ENCODE peak calls at places on chromosomes 5 and 9, in ten cellular contexts. T, C, Q, E, U, Z, N, X, B and S are unnamed samples.

GRCh38 chr5:15604986-15605385 is 105.0 kb downstream of the FBXL7 start:
- DNase-seq in X (no peak), N (no peak), Q (no peak), Z (no peak), B (peak; percentile 73), C (no peak), U (no peak), T (no peak), E (no peak), S (no peak)

GRCh38 chr5:160978944-160979343 is 126.9 kb upstream of the ATP10B start:
- DNase-seq in T (no peak), N (no peak), E (no peak), C (no peak), B (no peak), Q (no peak), Z (no peak), X (no peak), U (no peak), S (no peak)

GRCh38 chr5:116861097-116861496 is 286.5 kb upstream of the SEMA6A start:
- DNase-seq in Q (no peak), B (no peak), X (no peak), E (no peak), N (no peak), Z (no peak), C (no peak), U (no peak), T (no peak), S (no peak)

GRCh38 chr9:126709241-126709640 is 95.5 kb downstream of the LMX1B start:
- DNase-seq in C (no peak), N (no peak), E (peak; percentile 28), T (no peak), U (no peak), B (no peak), Z (no peak), Q (no peak), X (peak; percentile 3), S (no peak)

GRCh38 chr5:41966706-41967105 is 41.6 kb downstream of the FBXO4 start:
- DNase-seq in Q (no peak), X (no peak), B (no peak), C (no peak), E (no peak), N (no peak), T (no peak), U (no peak), Z (no peak), S (no peak)

GRCh38 chr9:91360551-91361293 is 996 bp downstream of the AUH start:
- DNase-seq in T (no peak), C (no peak), Q (no peak), B (no peak), U (no peak), E (no peak), N (no peak), Z (no peak), X (no peak), S (no peak)

GRCh38 chr5:114249838-114250237 is 112.0 kb upstream of the KCNN2 start:
- DNase-seq in X (no peak), U (no peak), T (no peak), Z (no peak), E (no peak), B (no peak), Q (no peak), C (no peak), N (no peak), S (no peak)

GRCh38 chr5:143887302-143887638 is 75.3 kb downstream of the HMHB1 start:
- DNase-seq in T (no peak), N (no peak), C (no peak), B (peak; percentile 38), Z (peak; percentile 40), U (no peak), X (no peak), E (no peak), Q (peak; percentile 26), S (peak; percentile 62)

GRCh38 chr5:61307611-61308010 is 24.4 kb upstream of the ZSWIM6 start:
- DNase-seq in C (no peak), B (no peak), N (no peak), Z (no peak), U (no peak), Q (no peak), X (no peak), E (no peak), T (no peak), S (no peak)

GRCh38 chr5:61308699-61309098 is 23.4 kb upstream of the ZSWIM6 start:
- DNase-seq in E (no peak), C (no peak), U (no peak), N (no peak), Q (no peak), Z (no peak), T (no peak), X (no peak), B (no peak), S (no peak)

GRCh38 chr5:61304611-61305369 is 27.3 kb upstream of the ZSWIM6 start:
- DNase-seq in B (peak; percentile 88), X (peak; percentile 75), E (no peak), N (peak; percentile 54), T (no peak), U (peak; percentile 55), C (no peak), Z (no peak), Q (no peak), S (no peak)

GRCh38 chr5:61307196-61307590 is 24.9 kb upstream of the ZSWIM6 start:
- DNase-seq in X (no peak), Z (no peak), Q (no peak), C (no peak), E (no peak), U (no peak), T (no peak), N (no peak), B (no peak), S (no peak)

GRCh38 chr5:61306531-61307195 is 25.4 kb upstream of the ZSWIM6 start:
- DNase-seq in X (no peak), Z (no peak), U (no peak), N (no peak), B (peak; percentile 87), E (no peak), C (no peak), T (no peak), Q (no peak), S (no peak)
- H3K27ac ChIP-seq in X (no peak overlapping the region), Z (no peak overlapping the region), U (no peak overlapping the region), N (no peak overlapping the region), B (peak overlapping the region; percentile 43), E (no peak overlapping the region), C (no peak overlapping the region), T (no peak overlapping the region), Q (no peak overlapping the region), S (no peak overlapping the region)

GRCh38 chr5:142012792-142013388 is at the start of gene GNPDA1:
- DNase-seq in B (peak; percentile 53), C (peak; percentile 90), U (peak; percentile 49), E (peak; percentile 93), T (peak; percentile 61), Q (peak; percentile 79), X (peak; percentile 88), N (peak; percentile 90), Z (peak; percentile 83), S (peak; percentile 88)

GRCh38 chr5:142009886-142010285 is 2.9 kb downstream of the GNPDA1 start:
- DNase-seq in C (no peak), T (no peak), E (no peak), Q (no peak), U (no peak), B (no peak), Z (no peak), X (no peak), N (no peak), S (no peak)

GRCh38 chr5:142013734-142014495 is 1.1 kb upstream of the GNPDA1 start:
- DNase-seq in Z (peak; percentile 39), E (peak; percentile 77), X (no peak), C (no peak), Q (peak; percentile 75), N (peak; percentile 85), T (no peak), B (no peak), U (no peak), S (peak; percentile 61)

GRCh38 chr5:142011572-142012185 is 1.1 kb downstream of the GNPDA1 start:
- DNase-seq in C (no peak), N (no peak), Z (no peak), E (no peak), U (no peak), Q (no peak), T (no peak), X (no peak), B (no peak), S (no peak)

DNA sequence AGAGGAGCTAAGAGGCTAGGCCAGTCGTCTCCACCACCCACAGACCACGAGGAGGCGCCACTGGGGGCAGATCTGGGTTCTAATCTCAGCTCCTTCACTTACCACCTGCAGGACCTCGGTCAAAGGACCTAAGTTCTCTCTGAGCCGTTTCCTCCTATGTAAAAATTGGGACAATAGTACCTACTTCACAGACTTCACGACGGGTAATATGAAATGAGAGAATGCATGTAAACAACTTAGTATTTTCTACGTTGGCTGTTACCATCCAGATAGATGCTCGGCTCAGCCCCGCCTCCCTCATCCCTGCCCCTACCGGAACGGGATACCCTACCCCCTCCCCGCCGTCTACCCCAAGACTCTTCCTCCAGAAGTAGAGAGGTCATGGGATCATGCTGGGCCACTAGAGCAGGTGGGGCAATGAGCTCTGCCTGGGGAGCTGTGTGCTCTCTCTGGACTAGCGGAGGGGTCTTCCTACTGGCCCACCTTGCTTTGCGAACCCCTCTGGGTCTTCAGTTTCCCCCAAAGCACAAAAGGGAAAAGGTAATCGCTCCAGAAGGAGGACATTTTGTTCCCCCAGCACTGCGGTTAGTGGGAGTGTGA is 541 bp downstream of the GNPDA1 start:
- DNase-seq in U (peak; percentile 48), E (peak; percentile 74), X (peak; percentile 43), T (peak; percentile 54), C (no peak), Q (peak; percentile 62), B (no peak), Z (peak; percentile 58), N (peak; percentile 60), S (peak; percentile 61)
- TF ChIP-seq CTCF in U (peak; percentile 74), E (peak; percentile 19), X (peak; percentile 12), T (peak; percentile 23), C (no peak), Q (peak; percentile 40), B (peak; percentile 72), Z (peak; percentile 40), N (peak; percentile 36), S (no peak)

GRCh38 chr5:53100606-53101005 is 9.0 kb downstream of the MOCS2 start:
- DNase-seq in U (no peak), E (no peak), N (no peak), Z (no peak), Q (no peak), C (no peak), B (no peak), T (no peak), X (no peak), S (no peak)
- H3K4me3 ChIP-seq in U (no peak overlapping the region), E (no peak overlapping the region), N (no peak overlapping the region), Z (no peak overlapping the region), Q (no peak overlapping the region), C (no peak overlapping the region), B (no peak overlapping the region), T (no peak overlapping the region), X (no peak overlapping the region), S (no peak overlapping the region)

GRCh38 chr5:177433658-177434217 is 7.3 kb downstream of the GRK6 start:
- DNase-seq in Q (no peak), N (no peak), E (no peak), Z (no peak), U (no peak), T (no peak), X (no peak), B (no peak), C (no peak), S (no peak)

GRCh38 chr5:177432143-177432904 is 5.8 kb downstream of the GRK6 start:
- DNase-seq in B (no peak), T (no peak), N (no peak), U (no peak), E (peak; percentile 71), X (no peak), C (no peak), Q (no peak), Z (peak; percentile 66), S (peak; percentile 63)

GRCh38 chr5:177431317-177432142 is 5.1 kb downstream of the GRK6 start:
- DNase-seq in Z (peak; percentile 44), E (peak; percentile 66), C (peak; percentile 74), T (peak; percentile 66), U (no peak), B (no peak), N (peak; percentile 76), X (peak; percentile 55), Q (no peak), S (no peak)

GRCh38 chr5:177434437-177434836 is 8.0 kb downstream of the GRK6 start:
- DNase-seq in N (no peak), Z (no peak), E (no peak), T (no peak), C (no peak), Q (no peak), B (no peak), X (no peak), U (no peak), S (no peak)

GRCh38 chr5:177432905-177433657 is 6.6 kb downstream of the GRK6 start:
- DNase-seq in T (no peak), X (no peak), N (no peak), Z (no peak), B (no peak), C (no peak), E (no peak), Q (no peak), U (no peak), S (no peak)
- H3K27ac ChIP-seq in T (no peak overlapping the region), X (no peak overlapping the region), N (no peak overlapping the region), Z (peak overlapping the region; percentile 36), B (no peak overlapping the region), C (no peak overlapping the region), E (no peak overlapping the region), Q (no peak overlapping the region), U (no peak overlapping the region), S (no peak overlapping the region)